ENCODE peak calls at places on chromosomes 13 and 19, in nine cellular contexts. S is HFF-Myc, U is tibial artery, J is SK-N-SH, Z is body of pancreas, V is AG09309, I is A549, N is iPS DF 6.9, X is kidney. F is an unnamed sample.

GRCh38 chr19:6233827-6234511 is 45.8 kb downstream of the MLLT1 start:
- DNase-seq in S (no peak), U (no peak), J (peak), Z (peak), V (no peak), I (no peak), N (no peak), X (peak), F (no peak)

GRCh38 chr13:99895428-99895998 is 76.1 kb downstream of the ZIC5 start:
- DNase-seq in S (no peak), U (no peak), J (peak), Z (no peak), V (no peak), I (no peak), N (no peak), X (no peak), F (no peak)

GRCh38 chr13:38394777-38395504 is 45.3 kb downstream of the UFM1 start:
- DNase-seq in S (no peak), U (no peak), J (no peak), Z (no peak), V (peak), I (no peak), N (no peak), X (no peak), F (no peak)

GRCh38 chr13:39835253-39835652 is 179.8 kb downstream of the COG6 start:
- DNase-seq in S (no peak), U (no peak), J (no peak), Z (no peak), V (no peak), I (no peak), N (no peak), X (no peak), F (no peak)

GRCh38 chr13:32316030-32316344 is 679 bp downstream of the BRCA2 start:
- DNase-seq in S (no peak), U (no peak), J (no peak), Z (no peak), V (no peak), I (no peak), N (no peak), X (no peak), F (no peak)

GRCh38 chr19:34960103-34960805 is 3.8 kb downstream of the ZNF792 start:
- DNase-seq in S (no peak), U (no peak), J (no peak), Z (no peak), V (peak), I (no peak), N (no peak), X (no peak), F (no peak)

GRCh38 chr13:111005364-111005763 is 90.5 kb upstream of the ANKRD10 start:
- DNase-seq in S (no peak), U (no peak), J (no peak), Z (no peak), V (peak), I (peak), N (no peak), X (no peak), F (peak)

GRCh38 chr19:7492142-7493055 is 3.6 kb upstream of the PEX11G start:
- DNase-seq in S (no peak), U (no peak), J (no peak), Z (no peak), V (peak), I (no peak), N (no peak), X (no peak), F (no peak)

GRCh38 chr19:3062165-3063105 is at the start of gene TLE5:
- DNase-seq in S (no peak), U (peak), J (peak), Z (peak), V (no peak), I (no peak), N (no peak), X (peak), F (no peak)

GRCh38 chr19:36524617-36525016 is 3.5 kb downstream of the ZNF260 start:
- DNase-seq in S (no peak), U (no peak), J (no peak), Z (no peak), V (no peak), I (no peak), N (no peak), X (no peak), F (no peak)

GRCh38 chr19:42693760-42694350 is 46.4 kb downstream of the PSG3 start:
- DNase-seq in S (peak), U (no peak), J (peak), Z (peak), V (no peak), I (peak), N (peak), X (no peak), F (no peak)

GRCh38 chr19:49335784-49336481 is 727 bp downstream of the CD37 start:
- DNase-seq in S (no peak), U (no peak), J (no peak), Z (no peak), V (no peak), I (no peak), N (no peak), X (no peak), F (no peak)

GRCh38 chr13:51324714-51325440 is 14.6 kb upstream of the SERPINE3 start:
- DNase-seq in S (no peak), U (no peak), J (no peak), Z (no peak), V (no peak), I (no peak), N (no peak), X (no peak), F (no peak)

GRCh38 chr13:97192166-97192565 is 30.0 kb upstream of the MBNL2 start:
- DNase-seq in S (no peak), U (no peak), J (no peak), Z (no peak), V (no peak), I (no peak), N (no peak), X (no peak), F (no peak)

GRCh38 chr13:91318886-91319285 is 28.6 kb upstream of the MIR17HG start:
- DNase-seq in S (no peak), U (no peak), J (no peak), Z (no peak), V (no peak), I (no peak), N (no peak), X (no peak), F (no peak)

GRCh38 chr13:27919934-27920676 is at the start of gene PDX1:
- DNase-seq in S (no peak), U (no peak), J (peak), Z (peak), V (no peak), I (peak), N (no peak), X (peak), F (no peak)

GRCh38 chr13:41019027-41019487 is at the start of gene ELF1:
- DNase-seq in S (peak), U (peak), J (no peak), Z (peak), V (no peak), I (peak), N (no peak), X (peak), F (peak)

GRCh38 chr13:65808061-65808460 is 1422.1 kb downstream of the PCDH9 start:
- DNase-seq in S (no peak), U (no peak), J (no peak), Z (no peak), V (peak), I (no peak), N (no peak), X (no peak), F (peak)

GRCh38 chr19:53102701-53103140 is 501 bp downstream of the ZNF160 start:
- DNase-seq in S (no peak), U (no peak), J (peak), Z (peak), V (no peak), I (no peak), N (no peak), X (peak), F (peak)

GRCh38 chr13:113624235-113624587 is 33.8 kb downstream of the ATP4B start:
- DNase-seq in S (no peak), U (no peak), J (no peak), Z (no peak), V (no peak), I (no peak), N (no peak), X (no peak), F (no peak)

GRCh38 chr13:113033498-113033897 is 64.5 kb downstream of the MCF2L start:
- DNase-seq in S (no peak), U (no peak), J (no peak), Z (no peak), V (no peak), I (no peak), N (no peak), X (peak), F (no peak)

GRCh38 chr13:21233086-21233485 is 56.6 kb downstream of the MRPL57 start:
- DNase-seq in S (no peak), U (no peak), J (no peak), Z (no peak), V (no peak), I (no peak), N (no peak), X (no peak), F (no peak)

GRCh38 chr19:45119582-45119981 is 26.6 kb downstream of the PPP1R37 start:
- DNase-seq in S (no peak), U (no peak), J (no peak), Z (no peak), V (no peak), I (no peak), N (no peak), X (no peak), F (no peak)

GRCh38 chr19:926595-927043 is 784 bp downstream of the ARID3A start:
- DNase-seq in S (no peak), U (peak), J (no peak), Z (no peak), V (no peak), I (no peak), N (no peak), X (peak), F (no peak)

GRCh38 chr13:109900723-109901122 is 114.3 kb upstream of the IRS2 start:
- DNase-seq in S (no peak), U (no peak), J (no peak), Z (no peak), V (no peak), I (no peak), N (no peak), X (no peak), F (no peak)

GRCh38 chr19:14113762-14114414 is 3.7 kb downstream of the PRKACA start:
- DNase-seq in S (no peak), U (no peak), J (no peak), Z (no peak), V (no peak), I (no peak), N (no peak), X (no peak), F (no peak)

GRCh38 chr19:29029271-29029670 is 183.7 kb downstream of the UQCRFS1 start:
- DNase-seq in S (no peak), U (no peak), J (no peak), Z (no peak), V (peak), I (no peak), N (no peak), X (no peak), F (no peak)

GRCh38 chr13:31742102-31742695 is 2.9 kb downstream of the RXFP2 start:
- DNase-seq in S (peak), U (peak), J (peak), Z (peak), V (peak), I (peak), N (peak), X (peak), F (peak)

GRCh38 chr19:2059422-2060201 is 8.6 kb upstream of the MKNK2 start:
- DNase-seq in S (no peak), U (peak), J (peak), Z (peak), V (peak), I (peak), N (no peak), X (peak), F (no peak)

GRCh38 chr13:106432636-106433035 is 102.8 kb downstream of the EFNB2 start:
- DNase-seq in S (peak), U (no peak), J (no peak), Z (no peak), V (no peak), I (peak), N (no peak), X (no peak), F (no peak)

GRCh38 chr13:30805603-30806011 is 70.3 kb downstream of the ALOX5AP start:
- DNase-seq in S (no peak), U (no peak), J (peak), Z (peak), V (no peak), I (no peak), N (no peak), X (no peak), F (no peak)

GRCh38 chr19:15112385-15112784 is 5.2 kb downstream of the SYDE1 start:
- DNase-seq in S (no peak), U (no peak), J (peak), Z (no peak), V (no peak), I (no peak), N (no peak), X (no peak), F (no peak)

GRCh38 chr13:63107163-63107935 is 1691.7 kb upstream of the PCDH20 start:
- DNase-seq in S (no peak), U (no peak), J (no peak), Z (no peak), V (no peak), I (peak), N (no peak), X (no peak), F (peak)

GRCh38 chr13:45332831-45333219 is 8.2 kb downstream of the TPT1 start:
- DNase-seq in S (no peak), U (no peak), J (no peak), Z (no peak), V (no peak), I (no peak), N (no peak), X (no peak), F (no peak)

GRCh38 chr13:59461411-59461810 is 702.3 kb downstream of the DIAPH3 start:
- DNase-seq in S (no peak), U (no peak), J (no peak), Z (no peak), V (no peak), I (no peak), N (no peak), X (no peak), F (no peak)

GRCh38 chr13:59464926-59465325 is 698.8 kb downstream of the DIAPH3 start:
- DNase-seq in S (no peak), U (no peak), J (no peak), Z (no peak), V (no peak), I (no peak), N (no peak), X (no peak), F (no peak)

GRCh38 chr13:59463023-59463422 is 700.7 kb downstream of the DIAPH3 start:
- DNase-seq in S (no peak), U (no peak), J (peak), Z (no peak), V (no peak), I (no peak), N (no peak), X (no peak), F (no peak)

GRCh38 chr13:59459972-59460371 is 703.8 kb downstream of the DIAPH3 start:
- DNase-seq in S (peak), U (no peak), J (no peak), Z (no peak), V (no peak), I (no peak), N (no peak), X (no peak), F (no peak)

DNA sequence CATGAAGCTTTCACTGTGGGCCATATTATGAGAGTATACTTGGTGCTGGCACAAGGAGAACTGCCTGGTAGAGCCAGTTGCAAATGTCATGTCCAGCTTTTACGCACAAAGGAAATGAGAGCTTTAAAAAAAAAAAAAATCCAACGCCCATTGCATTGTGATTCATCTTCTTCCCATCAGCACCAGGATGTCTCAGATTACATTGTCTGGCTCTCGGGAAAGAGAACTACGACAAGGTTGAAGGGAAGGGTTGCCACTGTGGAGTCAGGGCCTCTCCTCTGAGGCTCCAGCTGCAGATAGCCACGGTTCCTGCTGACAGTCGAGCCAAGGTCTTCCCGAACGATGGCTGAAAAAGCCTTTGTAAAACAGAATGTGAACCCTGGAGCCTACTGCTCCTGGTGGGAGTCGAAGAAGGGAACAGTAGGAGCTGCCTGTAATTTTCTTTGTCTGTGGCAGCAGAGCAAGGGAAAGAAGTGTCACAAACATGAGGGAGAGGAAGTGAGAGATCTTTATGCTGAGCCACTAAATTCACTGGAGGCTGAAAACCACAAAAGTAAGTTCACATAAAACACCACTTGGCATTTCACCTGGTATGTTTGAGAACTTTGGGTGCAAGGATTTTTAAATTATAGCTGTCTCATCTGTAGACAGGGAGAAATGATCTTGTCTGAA is 704.7 kb downstream of the DIAPH3 start:
- DNase-seq in S (peak), U (no peak), J (no peak), Z (no peak), V (peak), I (no peak), N (no peak), X (no peak), F (peak)
- H3K4me3 ChIP-seq in S (no peak), U (no peak), J (peak), Z (no peak), V (no peak), I (no peak), N (no peak), X (no peak), F (no peak)

DNA sequence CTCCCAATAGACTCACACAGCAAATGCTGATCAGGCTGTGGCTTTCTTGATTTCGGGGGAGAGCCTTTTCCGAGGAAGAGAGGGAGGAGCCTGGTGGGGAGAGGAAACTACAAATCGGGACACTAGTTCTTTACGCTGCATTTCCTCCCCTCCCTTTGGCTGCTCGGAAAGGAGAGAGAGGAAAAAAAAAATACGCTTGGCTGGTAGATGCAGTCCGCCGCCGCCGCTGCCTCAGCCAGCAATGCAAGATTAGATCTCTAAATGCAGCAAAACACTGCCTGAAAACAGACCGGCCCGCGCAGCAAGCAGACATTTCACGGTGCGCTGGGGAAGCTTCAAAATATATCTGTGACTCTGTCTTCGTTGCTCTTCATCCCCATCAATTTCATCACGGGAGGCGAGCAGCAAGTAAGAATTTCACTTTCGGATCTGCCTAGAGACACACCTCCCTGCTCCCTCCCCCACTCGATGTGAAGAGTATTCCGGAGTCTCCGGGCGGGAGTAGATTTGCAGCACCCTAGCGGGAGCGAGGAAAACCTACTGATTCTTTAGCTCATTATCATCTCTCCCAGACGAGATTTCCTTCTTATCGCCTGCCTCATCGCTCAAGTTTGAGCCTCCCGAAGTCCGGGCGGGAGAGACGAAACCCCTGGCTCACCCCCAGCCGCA is at the start of gene PCDH17:
- DNase-seq in S (no peak), U (peak), J (peak), Z (peak), V (no peak), I (no peak), N (no peak), X (no peak), F (no peak)
- H3K4me3 ChIP-seq in S (no peak), U (peak), J (peak), Z (peak), V (peak), I (peak), N (peak), X (peak), F (peak)

GRCh38 chr19:38988632-38989031 is 13.1 kb upstream of the FBXO17 start:
- DNase-seq in S (no peak), U (no peak), J (no peak), Z (no peak), V (no peak), I (no peak), N (no peak), X (no peak), F (no peak)
- H3K4me3 ChIP-seq in S (no peak), U (no peak), J (no peak), Z (no peak), V (no peak), I (no peak), N (no peak), X (no peak), F (no peak)

GRCh38 chr13:23319915-23320224 is 113.6 kb downstream of the SACS start:
- DNase-seq in S (no peak), U (no peak), J (no peak), Z (no peak), V (no peak), I (no peak), N (no peak), X (no peak), F (no peak)
- H3K4me3 ChIP-seq in S (no peak), U (no peak), J (no peak), Z (no peak), V (no peak), I (no peak), N (no peak), X (no peak), F (no peak)

GRCh38 chr19:50657672-50658437 is 8.6 kb downstream of the C19orf81 start:
- DNase-seq in S (peak), U (peak), J (peak), Z (peak), V (peak), I (peak), N (no peak), X (peak), F (peak)
- H3K4me3 ChIP-seq in S (peak), U (no peak), J (peak), Z (no peak), V (peak), I (peak), N (no peak), X (no peak), F (peak)

GRCh38 chr19:38901683-38902082 is 1.9 kb downstream of the NFKBIB start:
- DNase-seq in S (no peak), U (no peak), J (no peak), Z (no peak), V (no peak), I (no peak), N (no peak), X (no peak), F (no peak)

GRCh38 chr19:38900220-38900629 is 456 bp downstream of the NFKBIB start:
- DNase-seq in S (no peak), U (no peak), J (no peak), Z (no peak), V (no peak), I (peak), N (no peak), X (no peak), F (no peak)

GRCh38 chr19:38898788-38899446 is 501 bp downstream of the SIRT2 start:
- DNase-seq in S (no peak), U (no peak), J (no peak), Z (peak), V (no peak), I (peak), N (no peak), X (no peak), F (no peak)

GRCh38 chr19:38900816-38901215 is 1.0 kb downstream of the NFKBIB start:
- DNase-seq in S (no peak), U (no peak), J (no peak), Z (no peak), V (no peak), I (no peak), N (no peak), X (no peak), F (no peak)

GRCh38 chr19:38899447-38900219 is at the start of the genes NFKBIB and SIRT2:
- DNase-seq in S (peak), U (peak), J (peak), Z (peak), V (peak), I (peak), N (peak), X (peak), F (peak)
- H3K4me3 ChIP-seq in S (peak), U (peak), J (peak), Z (peak), V (peak), I (peak), N (peak), X (peak), F (peak)